ENCODE peak calls at places on chromosome 5, in nine cellular contexts. O is CD8-positive, alpha-beta T cell; D is iPS DF 6.9; Y is substantia nigra; T is stomach; R is breast epithelium; V is GM23338; I is GM23248; Q is HepG2. F is an unnamed sample.

GRCh38 chr5:82396871-82397514 is 118.8 kb upstream of the RPS23 start:
- DNase-seq in O (no peak), D (no peak), Y (peak), T (peak), R (peak), V (no peak), I (peak), Q (peak), F (no peak)

GRCh38 chr5:158802941-158803341 is 296.8 kb downstream of the EBF1 start:
- DNase-seq in O (no peak), D (no peak), Y (no peak), T (no peak), R (no peak), V (no peak), I (peak), Q (no peak), F (no peak)

GRCh38 chr5:43602456-43602817 is 543 bp upstream of the NNT start:
- DNase-seq in O (no peak), D (no peak), Y (no peak), T (peak), R (peak), V (peak), I (peak), Q (peak), F (no peak)

GRCh38 chr5:144944936-144945335 is 774.3 kb downstream of the KCTD16 start:
- DNase-seq in O (no peak), D (no peak), Y (no peak), T (no peak), R (no peak), V (no peak), I (no peak), Q (no peak), F (no peak)

GRCh38 chr5:10372726-10373709 is 19.5 kb downstream of the MARCHF6 start:
- DNase-seq in O (no peak), D (no peak), Y (no peak), T (no peak), R (no peak), V (no peak), I (peak), Q (no peak), F (no peak)

GRCh38 chr5:98927242-98927987 is 1.4 kb downstream of the CHD1 start:
- DNase-seq in O (peak), D (no peak), Y (no peak), T (no peak), R (peak), V (peak), I (peak), Q (no peak), F (peak)

GRCh38 chr5:167764650-167765289 is 526.7 kb upstream of the WWC1 start:
- DNase-seq in O (no peak), D (no peak), Y (no peak), T (no peak), R (no peak), V (no peak), I (peak), Q (no peak), F (no peak)

GRCh38 chr5:152560508-152561137 is 155.5 kb upstream of the NMUR2 start:
- DNase-seq in O (no peak), D (peak), Y (peak), T (peak), R (no peak), V (peak), I (peak), Q (peak), F (no peak)

GRCh38 chr5:83636141-83636540 is 84.5 kb downstream of the HAPLN1 start:
- DNase-seq in O (no peak), D (no peak), Y (no peak), T (no peak), R (no peak), V (no peak), I (peak), Q (no peak), F (no peak)

GRCh38 chr5:102628449-102629175 is 126.5 kb upstream of the PAM start:
- DNase-seq in O (no peak), D (no peak), Y (no peak), T (no peak), R (no peak), V (no peak), I (peak), Q (no peak), F (no peak)

GRCh38 chr5:57111993-57112392 is 61.9 kb upstream of the GPBP1 start:
- DNase-seq in O (no peak), D (no peak), Y (no peak), T (no peak), R (no peak), V (no peak), I (no peak), Q (peak), F (no peak)

GRCh38 chr5:123705741-123706140 is 193.8 kb downstream of the CSNK1G3 start:
- DNase-seq in O (no peak), D (no peak), Y (no peak), T (no peak), R (no peak), V (no peak), I (peak), Q (no peak), F (no peak)

DNA sequence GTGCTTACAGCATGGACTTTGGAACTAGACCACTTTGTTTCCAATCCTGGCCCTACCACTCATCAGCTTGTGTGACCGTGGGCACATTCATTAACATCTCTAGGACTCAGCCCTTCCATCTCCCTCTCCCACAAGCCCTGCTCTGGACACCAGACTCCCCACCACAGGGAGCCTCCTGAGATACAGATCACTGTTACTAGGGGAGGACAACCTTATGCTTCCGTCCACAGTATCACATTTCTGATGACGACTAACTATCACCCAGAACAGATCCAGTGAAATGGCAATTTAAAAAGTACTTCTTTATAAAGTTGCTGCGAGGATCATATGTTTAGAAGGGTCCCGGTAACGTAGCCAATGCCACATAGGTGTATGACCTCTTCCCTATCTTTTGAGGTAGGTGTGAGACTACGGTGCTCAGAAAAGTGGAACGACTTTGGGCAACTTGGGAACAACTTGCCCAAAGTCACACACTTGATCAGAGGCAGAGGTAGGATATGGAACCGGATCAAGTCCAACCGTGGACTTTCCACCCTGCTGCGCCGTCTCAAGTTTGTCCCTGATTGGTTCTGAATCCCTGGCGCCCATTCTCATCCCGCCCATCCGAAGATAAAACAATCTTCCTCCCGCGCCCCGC is 132.4 kb upstream of the NIPBL start:
- DNase-seq in O (no peak), D (no peak), Y (no peak), T (no peak), R (no peak), V (no peak), I (peak), Q (no peak), F (no peak)
- H3K27ac ChIP-seq in O (no peak), D (no peak), Y (no peak), T (peak), R (peak), V (peak), I (no peak), Q (no peak), F (no peak)

DNA sequence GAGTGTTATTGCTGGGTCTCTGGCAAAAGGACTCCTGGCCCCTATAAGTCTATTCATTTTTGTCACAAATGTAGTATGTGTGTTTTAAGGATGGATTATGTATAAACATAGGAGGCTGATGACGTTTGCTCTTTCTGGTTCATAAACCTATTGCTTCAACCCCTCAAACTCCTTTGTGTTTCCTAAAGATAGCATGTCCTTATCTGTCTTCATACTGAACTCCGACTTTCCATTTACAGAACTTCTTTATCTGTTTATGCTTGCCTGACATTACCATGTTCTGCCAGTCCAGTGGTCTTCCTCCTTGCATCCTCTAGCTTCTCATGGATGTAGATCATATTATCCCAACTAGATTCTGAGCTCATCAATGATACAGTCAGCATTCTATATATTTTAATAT is 46.1 kb downstream of the ARHGEF28 start:
- DNase-seq in O (no peak), D (no peak), Y (no peak), T (no peak), R (no peak), V (no peak), I (no peak), Q (no peak), F (no peak)
- H3K27ac ChIP-seq in O (no peak), D (no peak), Y (no peak), T (peak), R (no peak), V (no peak), I (no peak), Q (no peak), F (no peak)

DNA sequence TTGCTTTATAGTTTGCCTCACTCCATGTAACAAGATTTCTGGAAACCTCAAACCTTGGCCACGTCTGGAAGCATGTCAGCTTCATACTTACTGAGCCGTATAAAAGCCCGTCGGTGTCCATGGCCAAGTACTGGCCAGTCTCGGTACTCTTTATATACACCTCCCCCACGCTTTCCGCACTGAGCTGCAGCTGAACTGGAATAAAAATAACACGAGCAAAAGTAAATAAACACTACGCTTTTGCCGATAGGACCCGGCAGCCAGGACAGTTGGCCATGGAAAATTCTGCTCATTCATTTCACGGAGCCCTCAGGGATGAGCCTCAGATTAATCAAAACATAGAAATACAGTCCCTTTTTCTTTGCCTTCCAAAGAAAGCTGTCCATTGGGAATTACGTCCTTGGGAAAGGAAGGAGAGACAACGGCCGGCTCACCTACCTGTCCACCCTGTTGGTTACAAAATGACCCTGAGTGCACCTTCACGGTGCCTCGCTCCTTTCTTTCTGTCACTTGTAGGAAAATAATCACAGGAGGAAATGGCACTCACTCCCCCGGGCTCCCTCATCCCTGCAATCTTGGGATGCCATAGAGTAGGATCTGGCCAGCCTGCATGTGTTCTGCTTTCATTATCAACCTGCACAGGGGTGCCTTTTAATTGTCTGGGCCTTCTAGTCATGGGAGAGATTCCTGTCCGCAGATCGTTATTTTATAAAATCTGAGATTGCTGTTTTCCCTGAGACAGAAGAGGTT is 85.1 kb downstream of the FGF1 start:
- DNase-seq in O (no peak), D (no peak), Y (no peak), T (peak), R (peak), V (no peak), I (peak), Q (peak), F (no peak)
- H3K27ac ChIP-seq in O (no peak), D (no peak), Y (no peak), T (peak), R (peak), V (peak), I (no peak), Q (no peak), F (no peak)

DNA sequence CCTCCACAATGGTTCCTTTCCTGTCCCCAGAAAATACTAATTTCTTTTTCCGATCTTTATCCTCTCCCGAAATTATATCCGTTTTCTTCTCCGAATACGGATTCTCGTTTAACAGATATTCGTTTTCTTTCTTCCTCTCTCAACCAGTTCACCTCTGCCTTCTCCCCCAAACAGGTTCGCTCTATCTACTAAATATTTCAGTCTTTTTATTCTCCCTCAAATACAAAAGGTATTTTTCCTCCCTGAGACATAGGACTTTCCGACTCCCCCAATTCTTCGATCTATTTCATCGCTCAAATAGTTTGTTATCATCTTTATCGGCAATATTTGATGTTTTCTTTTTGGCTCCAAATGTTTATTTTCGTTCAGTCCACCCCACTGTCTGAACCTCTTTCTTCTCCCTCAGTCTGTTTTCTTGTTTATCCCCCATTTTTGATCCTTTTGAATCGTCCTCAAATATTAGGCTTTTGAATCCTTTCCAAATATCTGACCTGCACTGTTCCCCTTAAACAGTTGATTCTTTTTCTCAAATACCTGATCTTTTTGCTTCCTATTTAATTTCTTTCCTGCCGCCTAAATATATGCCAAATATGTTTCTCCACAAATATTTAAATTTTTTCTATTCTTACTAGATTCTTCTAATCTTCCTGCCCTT is 4.4 kb downstream of the PITX1 start:
- DNase-seq in O (no peak), D (no peak), Y (no peak), T (no peak), R (no peak), V (no peak), I (no peak), Q (no peak), F (no peak)
- H3K27ac ChIP-seq in O (no peak), D (no peak), Y (no peak), T (peak), R (no peak), V (no peak), I (no peak), Q (no peak), F (no peak)

DNA sequence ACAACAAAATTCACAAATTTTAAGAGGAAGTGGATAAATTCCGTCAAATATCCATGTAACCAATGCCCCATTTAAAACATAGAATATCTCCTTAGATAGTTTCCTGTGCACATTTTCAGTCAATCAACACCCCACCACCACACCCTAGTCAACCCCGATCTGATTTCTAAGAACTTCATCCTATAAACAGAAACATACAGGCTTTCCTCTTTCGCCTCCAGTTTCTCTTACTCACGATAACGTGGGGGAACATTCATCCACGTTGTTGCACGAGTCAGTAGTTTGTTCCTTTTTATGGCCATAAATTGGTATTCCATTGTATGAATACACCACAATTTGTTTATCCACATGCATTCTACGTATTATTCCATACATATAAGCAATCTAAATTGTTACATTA is 35.6 kb upstream of the TRIO start:
- DNase-seq in O (no peak), D (no peak), Y (no peak), T (no peak), R (no peak), V (no peak), I (peak), Q (no peak), F (no peak)
- H3K27ac ChIP-seq in O (no peak), D (no peak), Y (no peak), T (no peak), R (no peak), V (no peak), I (peak), Q (no peak), F (no peak)

DNA sequence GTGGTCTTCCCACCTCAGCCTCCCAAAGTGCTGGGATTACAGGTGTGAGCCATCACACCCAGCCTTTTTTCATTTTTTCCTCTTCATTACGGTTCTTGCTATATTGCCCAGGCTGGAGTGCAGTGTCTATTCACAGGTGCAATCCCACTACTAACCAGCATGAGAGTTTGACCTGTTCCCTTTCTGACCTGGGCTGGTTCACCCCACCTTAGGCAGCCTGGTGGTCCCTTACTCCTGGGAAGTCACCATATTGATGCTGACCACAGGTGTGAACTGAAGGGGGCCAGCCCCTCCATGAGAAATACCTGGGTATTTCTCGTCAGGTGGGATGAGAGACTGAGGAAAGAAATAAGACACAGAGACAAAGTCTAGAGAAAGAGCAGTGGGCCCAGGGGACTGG is 2.4 kb downstream of the PDE6A start:
- DNase-seq in O (no peak), D (no peak), Y (no peak), T (no peak), R (no peak), V (no peak), I (no peak), Q (no peak), F (no peak)
- H3K27ac ChIP-seq in O (no peak), D (no peak), Y (no peak), T (no peak), R (peak), V (no peak), I (no peak), Q (no peak), F (no peak)

DNA sequence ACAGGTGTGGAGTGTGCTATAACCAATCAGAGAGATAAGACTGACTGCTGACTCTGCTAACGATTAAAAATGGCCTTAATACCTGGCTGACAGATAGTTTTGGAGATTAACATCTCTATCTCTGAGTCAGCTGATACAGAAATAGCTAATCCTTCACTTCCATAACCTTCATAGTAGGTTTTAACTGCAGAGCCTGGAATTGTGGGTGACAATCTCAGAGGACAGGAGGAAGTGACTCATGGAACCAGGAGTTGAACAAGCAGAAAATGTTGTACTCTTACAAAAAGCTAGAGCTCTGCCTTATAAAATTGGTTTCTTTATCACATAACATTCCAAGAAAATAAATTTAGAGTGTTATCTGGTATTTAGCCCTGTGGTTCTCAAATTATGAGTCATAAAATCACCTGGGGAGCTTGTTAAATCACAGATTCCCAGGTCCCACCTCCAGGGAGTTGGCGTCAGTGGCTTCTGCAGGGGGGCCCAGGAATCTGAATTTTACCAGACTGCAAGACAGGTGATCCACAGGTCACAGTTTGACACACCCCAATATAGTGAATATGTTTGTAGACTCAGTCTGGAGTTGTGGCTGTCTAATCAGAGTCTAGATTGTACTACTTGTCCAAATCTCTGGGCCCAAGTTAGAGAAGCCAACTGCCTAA is 44.4 kb upstream of the AFAP1L1 start:
- DNase-seq in O (no peak), D (no peak), Y (no peak), T (no peak), R (no peak), V (no peak), I (peak), Q (peak), F (no peak)
- H3K27ac ChIP-seq in O (no peak), D (no peak), Y (no peak), T (no peak), R (no peak), V (no peak), I (peak), Q (no peak), F (no peak)